ENCODE peak calls at places on chromosomes 13 and 19, in seven cellular contexts. N, X, G, W, Z, S and O are unnamed samples.

GRCh38 chr13:23020246-23020843 is 160.4 kb upstream of the SGCG start:
- DNase-seq in W (peak), G (no peak), S (peak), N (peak), Z (peak), X (peak), O (peak)

GRCh38 chr13:42981853-42982252 is 10.2 kb downstream of the EPSTI1 start:
- DNase-seq in G (no peak), W (no peak), Z (no peak), X (no peak), N (no peak), S (no peak), O (no peak)

GRCh38 chr13:50928088-50928487 is 18.5 kb downstream of the RNASEH2B start:
- DNase-seq in Z (no peak), G (no peak), N (no peak), S (no peak), W (no peak), X (no peak), O (no peak)

GRCh38 chr13:103671547-103671946 is 605.3 kb upstream of the SLC10A2 start:
- DNase-seq in G (no peak), W (no peak), X (no peak), N (no peak), S (no peak), Z (no peak), O (no peak)

GRCh38 chr19:5891572-5891937 is 12.0 kb downstream of the NDUFA11 start:
- DNase-seq in S (no peak), N (no peak), W (no peak), Z (no peak), G (no peak), X (no peak), O (no peak)

GRCh38 chr13:32852568-32852967 is 163.7 kb upstream of the KL start:
- DNase-seq in S (no peak), Z (no peak), X (peak), G (no peak), N (no peak), W (no peak), O (peak)

GRCh38 chr19:3123956-3124355 is 11.9 kb upstream of the GNA15 start:
- DNase-seq in S (no peak), W (no peak), N (no peak), Z (no peak), G (no peak), X (no peak), O (no peak)

GRCh38 chr13:40433577-40433976 is 232.9 kb downstream of the FOXO1 start:
- DNase-seq in N (no peak), W (no peak), G (no peak), Z (no peak), S (no peak), X (no peak), O (peak)

GRCh38 chr19:49331616-49332055 is 3.6 kb upstream of the CD37 start:
- DNase-seq in Z (no peak), X (no peak), N (peak), S (peak), W (no peak), G (peak), O (peak)

GRCh38 chr13:50909605-50910482 is at the start of gene RNASEH2B:
- DNase-seq in Z (peak), N (peak), X (no peak), G (peak), W (no peak), S (peak), O (peak)

GRCh38 chr19:4233282-4233853 is 4.0 kb downstream of the EBI3 start:
- DNase-seq in X (no peak), G (peak), S (peak), Z (no peak), N (peak), W (no peak), O (peak)

GRCh38 chr13:27607125-27607524 is 13.2 kb downstream of the LNX2 start:
- DNase-seq in Z (no peak), X (peak), G (no peak), W (no peak), S (no peak), N (peak), O (peak)

GRCh38 chr13:59633290-59633689 is 530.4 kb downstream of the DIAPH3 start:
- DNase-seq in W (no peak), G (no peak), Z (no peak), S (no peak), X (no peak), N (no peak), O (no peak)